ENCODE peak calls at places on chromosomes 11 and 22, in six cellular contexts. Z is HFFc6, C is vagina, T is PC-9, P is uterus, J is brain microvascular endothelial cell. D is an unnamed sample.

GRCh38 chr11:89355649-89356048 is 135.5 kb downstream of the NOX4 start:
- DNase-seq in Z (no peak), C (no peak), T (no peak), P (no peak), J (no peak), D (peak)

GRCh38 chr11:67732045-67732787 is 57.8 kb upstream of the ALDH3B2 start:
- DNase-seq in Z (no peak), C (no peak), T (no peak), P (no peak), J (no peak), D (no peak)

GRCh38 chr22:44357962-44358553 is 45.3 kb upstream of the SHISAL1 start:
- DNase-seq in Z (no peak), C (no peak), T (no peak), P (peak), J (no peak), D (no peak)

GRCh38 chr11:30504468-30504867 is 81.7 kb downstream of the MPPED2 start:
- DNase-seq in Z (no peak), C (no peak), T (no peak), P (no peak), J (no peak), D (peak)

GRCh38 chr11:10488121-10488580 is 33.1 kb downstream of the AMPD3 start:
- DNase-seq in Z (no peak), C (peak), T (peak), P (no peak), J (no peak), D (peak)

GRCh38 chr22:41382610-41383009 is 868 bp downstream of the TEF start:
- DNase-seq in Z (no peak), C (no peak), T (no peak), P (no peak), J (no peak), D (no peak)

GRCh38 chr11:63911440-63911839 is 5.5 kb downstream of the RCOR2 start:
- DNase-seq in Z (no peak), C (no peak), T (no peak), P (no peak), J (no peak), D (no peak)

GRCh38 chr11:7451952-7452507 is 33.3 kb upstream of the OLFML1 start:
- DNase-seq in Z (no peak), C (no peak), T (no peak), P (no peak), J (no peak), D (no peak)

GRCh38 chr22:23402275-23403151 is 177.6 kb downstream of the IGLL1 start:
- DNase-seq in Z (peak), C (no peak), T (no peak), P (no peak), J (peak), D (peak)

GRCh38 chr11:86737223-86737622 is 63.1 kb upstream of the PRSS23 start:
- DNase-seq in Z (no peak), C (no peak), T (no peak), P (no peak), J (no peak), D (no peak)

GRCh38 chr11:126871792-126872191 is 128.8 kb downstream of the KIRREL3 start:
- DNase-seq in Z (no peak), C (no peak), T (no peak), P (no peak), J (no peak), D (no peak)

GRCh38 chr11:66607126-66607834 is 9.2 kb upstream of the RBM14 start:
- DNase-seq in Z (peak), C (no peak), T (no peak), P (peak), J (peak), D (peak)

DNA sequence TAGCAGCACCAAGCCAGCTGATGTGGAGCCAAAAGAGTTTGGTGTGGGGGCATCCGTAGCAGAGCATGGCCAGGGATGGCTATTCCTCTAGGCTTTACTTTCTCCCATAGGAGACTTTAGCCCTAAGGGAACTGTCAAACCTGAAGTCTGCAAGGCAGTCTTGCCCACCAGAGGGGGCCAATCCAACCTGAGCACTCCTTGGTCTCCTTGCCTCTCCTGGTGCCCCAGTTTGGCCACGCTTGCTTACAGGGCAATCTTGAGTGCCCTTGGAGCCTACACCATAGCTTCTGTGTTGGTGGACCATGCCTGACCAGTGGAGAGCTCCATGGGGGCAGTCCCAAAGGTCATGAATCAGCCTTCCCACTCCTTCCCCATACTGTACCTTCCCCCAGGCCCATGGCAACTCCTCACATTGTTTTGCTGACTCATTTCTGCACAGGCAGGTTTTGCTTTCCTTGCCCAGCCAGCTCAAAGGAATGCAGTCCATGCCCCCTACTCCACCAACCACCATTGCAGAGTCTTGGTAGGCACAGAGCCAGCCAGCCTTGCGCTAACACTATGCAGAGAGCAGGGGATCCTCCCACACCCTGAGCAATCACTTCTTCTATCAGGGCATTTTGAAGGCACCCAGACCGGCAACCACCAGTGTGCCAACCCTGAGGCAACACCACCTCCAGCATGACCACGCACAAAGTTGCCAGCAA is 1421.2 kb upstream of the RAG2 start:
- DNase-seq in Z (no peak), C (no peak), T (peak), P (no peak), J (no peak), D (peak)
- TF ChIP-seq CTCF in Z (no peak), C (no peak), T (peak), P (no peak), J (peak), D (peak)

GRCh38 chr11:28674432-28675076 is 566.4 kb downstream of the METTL15 start:
- DNase-seq in Z (peak), C (no peak), T (no peak), P (no peak), J (no peak), D (peak)
- TF ChIP-seq CTCF in Z (peak), C (no peak), T (peak), P (no peak), J (peak), D (no peak)

DNA sequence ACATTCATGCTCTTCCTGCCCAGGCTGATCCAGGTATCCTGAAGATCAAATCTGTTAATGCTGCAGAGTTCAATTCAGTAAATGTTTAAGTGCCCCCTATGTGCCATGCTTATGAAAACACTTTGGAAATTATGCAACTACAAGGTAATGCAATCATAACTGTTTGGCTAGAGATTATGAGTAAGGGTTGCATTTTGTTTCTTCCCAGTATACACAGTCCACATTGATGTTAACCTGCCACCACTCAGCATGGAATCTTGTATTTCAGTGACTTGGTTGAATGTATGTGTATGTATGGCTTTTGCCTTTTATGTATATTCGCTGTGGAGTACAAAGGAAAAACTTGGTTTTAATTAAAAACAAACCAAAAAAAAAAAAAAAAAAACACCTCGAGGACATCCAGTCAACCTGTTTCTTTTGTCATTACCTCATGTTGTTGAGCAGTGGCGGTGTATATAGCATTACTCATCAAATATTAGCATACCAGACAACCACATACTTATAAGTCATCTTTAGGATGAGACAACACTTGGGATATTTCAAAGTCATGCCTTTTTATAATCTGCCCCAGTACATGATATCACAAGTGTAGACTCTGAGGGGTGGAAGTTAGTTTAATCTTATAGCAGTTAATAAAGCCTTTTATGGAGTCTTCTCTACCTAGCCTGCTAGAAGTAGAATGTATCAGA is 86.1 kb upstream of the HORMAD2 start:
- DNase-seq in Z (peak), C (no peak), T (peak), P (no peak), J (peak), D (peak)
- TF ChIP-seq CTCF in Z (peak), C (no peak), T (peak), P (no peak), J (no peak), D (peak)

GRCh38 chr11:46296520-46297448 is 19.3 kb downstream of the CREB3L1 start:
- DNase-seq in Z (peak), C (no peak), T (peak), P (peak), J (peak), D (no peak)
- TF ChIP-seq CTCF in Z (peak), C (peak), T (no peak), P (peak), J (peak), D (peak)

DNA sequence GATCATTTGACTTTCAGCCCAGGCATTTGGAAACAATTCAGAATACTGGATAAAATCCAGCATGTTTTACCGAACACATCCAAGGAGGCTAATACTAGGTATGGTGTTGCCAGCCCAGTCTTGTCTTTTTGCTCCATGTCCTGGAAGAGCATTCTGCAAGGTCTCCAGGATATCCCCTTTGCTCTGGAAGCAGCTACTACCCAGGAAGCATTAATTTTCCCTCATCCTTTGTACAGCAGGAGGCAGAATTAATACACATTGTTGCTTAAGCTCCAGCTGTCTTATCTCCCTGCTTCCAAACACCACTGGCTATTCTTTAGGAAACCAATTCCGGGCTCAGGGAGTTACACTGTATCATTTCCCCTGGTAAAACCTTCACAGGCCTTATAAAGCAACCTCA is 1.6 kb upstream of the UBASH3B start:
- DNase-seq in Z (no peak), C (no peak), T (no peak), P (no peak), J (no peak), D (no peak)
- TF ChIP-seq CTCF in Z (no peak), C (no peak), T (no peak), P (no peak), J (no peak), D (no peak)

GRCh38 chr11:33861366-33861765 is 30.5 kb downstream of the LMO2 start:
- DNase-seq in Z (no peak), C (no peak), T (no peak), P (no peak), J (no peak), D (no peak)

GRCh38 chr11:33860926-33861325 is 30.9 kb downstream of the LMO2 start:
- DNase-seq in Z (no peak), C (no peak), T (no peak), P (no peak), J (no peak), D (no peak)

GRCh38 chr11:33861911-33862310 is 30.0 kb downstream of the LMO2 start:
- DNase-seq in Z (no peak), C (no peak), T (no peak), P (no peak), J (no peak), D (no peak)

GRCh38 chr11:33864479-33864878 is 27.4 kb downstream of the LMO2 start:
- DNase-seq in Z (no peak), C (peak), T (no peak), P (no peak), J (no peak), D (no peak)

GRCh38 chr11:33863418-33864172 is 28.3 kb downstream of the LMO2 start:
- DNase-seq in Z (no peak), C (peak), T (no peak), P (no peak), J (no peak), D (no peak)
- TF ChIP-seq CTCF in Z (no peak), C (no peak), T (no peak), P (no peak), J (peak), D (no peak)

GRCh38 chr11:117354550-117354949 is 26.9 kb downstream of the CEP164 start:
- DNase-seq in Z (no peak), C (no peak), T (no peak), P (no peak), J (no peak), D (no peak)

GRCh38 chr11:117361432-117361831 is 33.8 kb downstream of the CEP164 start:
- DNase-seq in Z (no peak), C (no peak), T (no peak), P (no peak), J (no peak), D (no peak)

DNA sequence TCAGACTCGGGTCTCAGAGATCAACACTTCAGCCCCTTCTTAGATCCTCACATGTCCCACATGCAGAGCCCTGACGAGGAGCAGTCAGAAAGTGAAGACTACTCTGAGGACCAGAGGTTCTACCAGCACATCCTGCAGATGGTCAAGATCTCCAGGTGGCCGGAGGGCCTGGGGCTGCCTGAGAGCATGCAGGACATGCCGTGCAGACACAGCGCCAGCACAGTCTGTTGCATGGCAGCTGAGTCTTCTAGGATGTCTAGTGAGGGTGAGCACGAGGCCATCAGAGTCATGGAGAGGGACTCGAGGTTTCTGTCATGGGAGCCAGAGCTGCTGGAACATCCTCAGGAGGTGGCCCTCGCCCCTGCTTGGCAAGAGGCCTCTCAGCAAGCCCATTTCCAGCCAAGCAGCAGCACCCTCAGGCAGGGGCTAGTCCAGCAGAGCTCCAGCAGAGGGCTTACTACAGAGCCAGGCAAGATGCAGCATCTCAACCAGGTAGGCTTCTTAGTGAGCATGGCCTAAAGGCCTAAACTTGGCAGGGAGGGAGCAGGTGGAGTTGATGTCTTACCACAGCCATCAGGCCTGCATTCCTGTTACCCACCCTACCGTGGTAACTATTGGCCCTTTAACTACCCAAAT is 28.6 kb downstream of the CEP164 start:
- DNase-seq in Z (no peak), C (no peak), T (no peak), P (no peak), J (no peak), D (no peak)
- TF ChIP-seq CTCF in Z (no peak), C (no peak), T (no peak), P (no peak), J (no peak), D (no peak)